ENCODE peak calls at places on chromosomes 1 and 21, in four cellular contexts. J is HL-60, D is GM10248, F is HEK293T. Y is an unnamed sample.

GRCh38 chr21:33196956-33197374 is 32.8 kb upstream of the IFNAR2 start:
- DNase-seq in J (peak), D (peak), F (peak), Y (peak)

GRCh38 chr1:9270290-9270900 is 22.3 kb upstream of the SPSB1 start:
- DNase-seq in J (no peak), D (no peak), F (peak), Y (no peak)

GRCh38 chr1:208132287-208132882 is 111.8 kb downstream of the PLXNA2 start:
- DNase-seq in J (peak), D (peak), F (peak), Y (peak)

GRCh38 chr1:17853241-17853640 is 98.1 kb downstream of the ACTL8 start:
- DNase-seq in J (no peak), D (no peak), F (no peak), Y (no peak)

GRCh38 chr21:28298251-28298672 is 694.4 kb downstream of the LTN1 start:
- DNase-seq in J (no peak), D (no peak), F (no peak), Y (no peak)

GRCh38 chr21:45336870-45337269 is 49.2 kb upstream of the POFUT2 start:
- DNase-seq in J (no peak), D (no peak), F (no peak), Y (no peak)

GRCh38 chr1:28099050-28099769 is 10.8 kb upstream of the EYA3 start:
- DNase-seq in J (no peak), D (no peak), F (no peak), Y (no peak)

GRCh38 chr1:177174921-177175634 is 4.3 kb downstream of the BRINP2 start:
- DNase-seq in J (no peak), D (no peak), F (no peak), Y (no peak)

GRCh38 chr1:245715291-245715701 is 560.5 kb downstream of the KIF26B start:
- DNase-seq in J (no peak), D (no peak), F (no peak), Y (no peak)

GRCh38 chr1:206971029-206971655 is 882 bp upstream of the FCAMR start:
- DNase-seq in J (peak), D (peak), F (no peak), Y (no peak)

GRCh38 chr1:61174060-61174788 is 91.9 kb downstream of the NFIA start:
- DNase-seq in J (no peak), D (no peak), F (no peak), Y (no peak)

GRCh38 chr1:45926302-45926701 is 122.9 kb downstream of the MAST2 start:
- DNase-seq in J (no peak), D (no peak), F (no peak), Y (no peak)

GRCh38 chr1:8154621-8155052 is 128.5 kb upstream of the ERRFI1 start:
- DNase-seq in J (no peak), D (no peak), F (peak), Y (no peak)

GRCh38 chr1:180627411-180627810 is 4.4 kb upstream of the XPR1 start:
- DNase-seq in J (no peak), D (no peak), F (no peak), Y (no peak)

GRCh38 chr1:225972344-225973152 is 26.6 kb downstream of the SDE2 start:
- DNase-seq in J (no peak), D (no peak), F (no peak), Y (no peak)

GRCh38 chr1:81670286-81670685 is 130.4 kb upstream of the ADGRL2 start:
- DNase-seq in J (no peak), D (no peak), F (no peak), Y (no peak)